ENCODE peak calls at places on chromosomes 13 and 19, in four cellular contexts. E is GOT3; F is body of pancreas; N is stimulated activated CD4-positive, alpha-beta T cell treated with anti-CD3 and anti-CD28 coated beads, Interleukin-2, amount 100 ng/mL, for 24 hours. O is an unnamed sample.

GRCh38 chr19:28009696-28010095 is 1203.3 kb downstream of the UQCRFS1 start:
- DNase-seq in N (no peak), F (no peak), E (no peak), O (no peak)

GRCh38 chr13:114145722-114146121 is 13.3 kb upstream of the RASA3 start:
- DNase-seq in N (no peak), E (no peak), F (no peak), O (no peak)

GRCh38 chr19:40603071-40603718 is 2.0 kb downstream of the LTBP4 start:
- DNase-seq in N (no peak), E (no peak), F (no peak), O (no peak)

GRCh38 chr19:39324242-39324842 is 3.7 kb upstream of the LRFN1 start:
- DNase-seq in F (no peak), E (no peak), N (no peak), O (no peak)

GRCh38 chr19:58491393-58491792 is 15.2 kb downstream of the ZNF446 start:
- DNase-seq in N (no peak), F (no peak), E (no peak), O (no peak)

GRCh38 chr13:79541426-79542049 is 60.6 kb downstream of the NDFIP2 start:
- DNase-seq in E (no peak), F (no peak), N (no peak), O (no peak)

GRCh38 chr19:18203408-18203862 is 407 bp downstream of the RAB3A start:
- DNase-seq in F (peak), E (no peak), N (peak), O (no peak)

GRCh38 chr19:38090561-38090960 is 133.5 kb downstream of the DPF1 start:
- DNase-seq in N (no peak), E (no peak), F (peak), O (no peak)

GRCh38 chr13:94661396-94661795 is 50.9 kb downstream of the SOX21 start:
- DNase-seq in F (no peak), N (no peak), E (no peak), O (no peak)

GRCh38 chr19:27774337-27774736 is 1438.6 kb downstream of the UQCRFS1 start:
- DNase-seq in F (no peak), N (peak), E (no peak), O (no peak)

GRCh38 chr19:32041681-32042292 is 303.6 kb upstream of the ZNF507 start:
- DNase-seq in E (no peak), F (peak), N (peak), O (peak)

GRCh38 chr19:55459551-55459949 is 1.9 kb downstream of the ISOC2 start:
- DNase-seq in N (no peak), F (no peak), E (no peak), O (no peak)

GRCh38 chr19:13734751-13735150 is 29.6 kb upstream of the MRI1 start:
- DNase-seq in E (no peak), N (no peak), F (no peak), O (no peak)

GRCh38 chr19:50664204-50664603 is 15.0 kb downstream of the C19orf81 start:
- DNase-seq in N (no peak), E (no peak), F (no peak), O (no peak)

GRCh38 chr13:46504036-46504435 is 48.9 kb upstream of the LRCH1 start:
- DNase-seq in N (no peak), E (no peak), F (no peak), O (no peak)

GRCh38 chr13:49134305-49134704 is 85.8 kb upstream of the MLNR start:
- DNase-seq in N (no peak), E (no peak), F (no peak), O (no peak)

GRCh38 chr19:1959928-1960589 is 19.1 kb downstream of the CSNK1G2 start:
- DNase-seq in F (no peak), N (no peak), E (no peak), O (no peak)

GRCh38 chr13:22740264-22740663 is 440.5 kb upstream of the SGCG start:
- DNase-seq in E (no peak), F (no peak), N (no peak), O (no peak)

GRCh38 chr19:24069907-24070657 is 16.9 kb upstream of the ZNF254 start:
- DNase-seq in E (no peak), F (no peak), N (no peak), O (no peak)

GRCh38 chr19:46721269-46722003 is 4.5 kb upstream of the PRKD2 start:
- DNase-seq in N (no peak), E (no peak), F (no peak), O (no peak)

GRCh38 chr19:18606281-18607221 is at the start of gene CRLF1:
- DNase-seq in E (no peak), N (no peak), F (no peak), O (no peak)

GRCh38 chr13:38518328-38518727 is 168.5 kb upstream of the FREM2 start:
- DNase-seq in N (no peak), E (no peak), F (no peak), O (no peak)

GRCh38 chr19:54674021-54674617 is 11.3 kb downstream of the LILRB4 start:
- DNase-seq in N (no peak), F (no peak), E (no peak), O (no peak)

GRCh38 chr19:14580623-14581237 is 2.2 kb upstream of the CLEC17A start:
- DNase-seq in N (peak), E (no peak), F (no peak), O (peak)